ENCODE peak calls at places on chromosome 20, in four cellular contexts. V is tibial nerve, R is A549, X is cardiac muscle cell. Z is an unnamed sample.

GRCh38 chr20:51021067-51022025 is 1.6 kb downstream of the KCNG1 start:
- DNase-seq in X (peak), V (no peak), R (no peak), Z (no peak)

GRCh38 chr20:48658198-48658476 is 169.7 kb downstream of the PREX1 start:
- DNase-seq in R (no peak), V (no peak), X (no peak), Z (no peak)

GRCh38 chr20:57811373-57812020 is 101.7 kb upstream of the PMEPA1 start:
- DNase-seq in R (no peak), V (no peak), X (peak), Z (no peak)

GRCh38 chr20:31607640-31608255 is 2.7 kb downstream of the ID1 start:
- DNase-seq in X (no peak), V (no peak), R (no peak), Z (no peak)

GRCh38 chr20:59221049-59221748 is 57.6 kb downstream of the ZNF831 start:
- DNase-seq in R (peak), V (no peak), X (no peak), Z (no peak)

GRCh38 chr20:15759546-15760216 is 813.6 kb downstream of the KIF16B start:
- DNase-seq in R (peak), V (no peak), X (peak), Z (peak)

GRCh38 chr20:59184880-59185447 is 21.3 kb downstream of the ZNF831 start:
- DNase-seq in V (no peak), X (no peak), R (no peak), Z (no peak)

GRCh38 chr20:22921595-22922421 is 113.3 kb upstream of the SSTR4 start:
- DNase-seq in V (no peak), X (no peak), R (peak), Z (no peak)

DNA sequence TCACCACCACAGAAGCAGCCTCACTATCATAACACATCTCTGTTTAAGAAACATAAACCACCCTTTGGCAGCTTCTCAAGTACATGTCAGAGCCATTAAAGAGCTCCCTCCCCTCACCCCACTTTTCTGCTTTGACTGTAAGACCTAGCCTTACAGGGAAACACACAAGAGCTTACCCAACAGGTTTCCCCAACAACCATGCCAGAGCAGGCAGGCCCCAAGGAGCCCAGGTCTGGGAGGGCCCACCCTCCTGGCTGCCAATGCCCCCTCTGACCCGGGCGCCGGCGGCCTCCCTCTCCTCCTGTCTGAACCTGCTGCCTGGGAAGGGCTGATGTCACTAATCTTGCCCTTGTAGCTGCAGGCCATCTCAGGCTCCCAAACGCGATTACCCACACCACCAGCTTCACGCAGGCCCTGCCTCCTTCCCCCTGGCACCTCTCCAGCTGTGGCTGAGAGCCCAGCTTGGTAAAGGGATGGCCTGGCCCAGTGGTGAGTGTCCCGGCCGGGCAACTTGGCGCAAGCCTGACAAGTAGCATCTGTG is 402.0 kb downstream of the MAFB start:
- DNase-seq in V (no peak), R (no peak), X (no peak), Z (peak)
- TF ChIP-seq CTCF in V (no peak), R (no peak), X (no peak), Z (no peak)

DNA sequence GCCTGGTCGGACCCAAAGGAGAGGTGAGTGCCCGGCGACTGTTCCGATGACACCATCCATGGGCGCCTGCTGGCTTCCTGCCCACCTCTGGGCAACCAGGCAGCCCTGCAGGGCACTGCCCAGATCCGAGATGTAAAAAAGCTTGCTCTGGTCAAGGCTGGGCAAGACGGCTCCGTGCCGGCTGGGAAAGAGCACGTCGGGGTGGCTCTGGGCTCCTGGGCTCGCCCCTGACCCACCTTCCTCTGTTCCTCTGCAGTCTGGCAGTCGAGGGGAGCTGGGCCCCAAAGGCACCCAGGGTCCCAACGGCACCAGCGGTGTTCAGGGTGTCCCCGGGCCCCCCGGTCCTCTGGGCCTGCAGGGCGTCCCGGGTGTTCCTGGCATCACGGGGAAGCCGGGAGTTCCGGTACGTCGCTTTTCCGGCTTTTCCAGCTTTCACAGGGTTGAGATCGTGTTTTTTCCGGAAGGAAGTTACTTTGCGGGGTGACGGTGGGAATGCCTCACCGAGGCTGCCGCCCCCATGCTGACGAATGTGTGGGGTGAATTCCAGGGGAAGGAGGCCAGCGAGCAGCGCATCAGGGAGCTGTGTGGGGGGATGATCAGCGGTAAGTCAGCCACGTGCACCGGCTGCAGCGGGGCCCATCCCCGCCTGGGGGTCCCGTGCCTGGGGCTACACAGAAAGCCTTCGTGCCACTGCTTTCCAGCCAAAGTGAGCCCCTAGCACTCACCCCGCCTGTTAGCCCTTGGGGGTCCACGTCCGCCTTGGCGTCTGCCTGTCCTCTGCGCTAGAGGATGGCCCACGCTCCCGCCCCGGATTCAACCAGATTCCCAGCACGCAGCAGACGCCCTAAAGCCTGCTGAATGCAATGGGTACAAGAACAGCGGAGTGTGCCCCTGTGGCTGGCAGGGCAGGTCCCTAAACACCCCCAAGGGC is 19.3 kb downstream of the COL9A3 start:
- DNase-seq in V (no peak), X (no peak), R (no peak), Z (no peak)
- TF ChIP-seq CTCF in V (no peak), X (no peak), R (no peak), Z (no peak)

DNA sequence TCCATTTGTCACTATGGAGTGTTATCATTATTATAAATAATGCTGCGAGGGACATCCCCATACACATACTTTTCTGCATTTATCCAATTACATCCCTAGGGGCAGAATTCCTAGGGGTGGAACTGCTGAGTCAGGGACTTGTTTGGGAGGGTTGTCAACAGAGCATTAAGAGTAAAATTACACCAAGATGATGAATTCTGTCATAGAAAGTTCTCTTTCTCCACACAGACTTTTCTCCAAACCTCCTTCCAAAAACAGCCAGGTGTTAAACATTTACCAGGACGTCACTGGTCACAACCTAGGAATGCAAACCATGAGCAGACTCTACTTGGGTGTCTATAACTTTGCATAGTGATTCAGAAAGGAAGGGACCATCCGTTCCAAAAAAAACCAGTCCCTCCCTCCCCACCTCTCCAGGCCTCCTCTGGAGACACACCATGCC is 95.5 kb downstream of the PRND start:
- DNase-seq in V (no peak), R (peak), X (no peak), Z (no peak)
- TF ChIP-seq CTCF in V (no peak), R (peak), X (no peak), Z (no peak)

GRCh38 chr20:407953-408842 is at the start of gene RBCK1:
- DNase-seq in X (peak), R (peak), V (peak), Z (peak)

GRCh38 chr20:408843-409696 is 971 bp downstream of the RBCK1 start:
- DNase-seq in R (no peak), X (no peak), V (no peak), Z (no peak)

GRCh38 chr20:406200-407096 is 1.7 kb upstream of the RBCK1 start:
- DNase-seq in X (no peak), V (no peak), R (no peak), Z (no peak)

GRCh38 chr20:409697-410559 is 1.8 kb downstream of the RBCK1 start:
- DNase-seq in R (no peak), X (no peak), V (no peak), Z (no peak)

GRCh38 chr20:407097-407952 is 774 bp upstream of the RBCK1 start:
- DNase-seq in R (peak), V (peak), X (peak), Z (peak)
- TF ChIP-seq CTCF in R (peak), V (no peak), X (peak), Z (peak)

GRCh38 chr20:62515280-62515679 is 39.5 kb upstream of the GATA5 start:
- DNase-seq in R (no peak), V (no peak), X (no peak), Z (no peak)

GRCh38 chr20:62515826-62516225 is 40.0 kb upstream of the GATA5 start:
- DNase-seq in X (no peak), V (no peak), R (no peak), Z (no peak)

GRCh38 chr20:62517901-62518610 is 42.3 kb upstream of the GATA5 start:
- DNase-seq in X (no peak), V (no peak), R (no peak), Z (no peak)

GRCh38 chr20:62517168-62517567 is 41.4 kb upstream of the GATA5 start:
- DNase-seq in X (no peak), V (no peak), R (no peak), Z (no peak)

DNA sequence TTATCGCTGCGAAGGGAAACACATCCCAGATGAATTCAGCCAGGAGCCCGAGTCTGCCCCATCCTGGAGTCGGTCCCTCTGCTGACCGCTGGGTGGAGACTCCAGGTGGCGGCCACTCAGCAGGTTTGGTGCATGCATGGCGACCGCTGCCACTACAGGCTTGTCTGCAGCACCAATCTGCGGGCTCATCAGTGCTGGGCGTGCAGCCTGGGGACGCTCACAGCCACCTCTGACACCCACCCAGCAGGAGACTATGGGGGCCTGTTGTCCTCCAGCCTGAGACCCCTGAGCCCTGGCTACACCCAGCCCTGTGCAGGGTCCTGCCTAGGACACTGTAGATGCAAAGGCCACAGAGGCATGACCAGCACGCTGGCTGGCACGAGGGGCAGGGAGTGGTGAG is 40.5 kb upstream of the GATA5 start:
- DNase-seq in X (peak), R (peak), V (no peak), Z (peak)
- TF ChIP-seq CTCF in X (peak), R (peak), V (no peak), Z (peak)

GRCh38 chr20:61569836-61570235 is 317.8 kb downstream of the CDH4 start:
- DNase-seq in X (no peak), R (no peak), V (no peak), Z (no peak)

GRCh38 chr20:61572789-61573188 is 320.7 kb downstream of the CDH4 start:
- DNase-seq in V (no peak), X (no peak), R (no peak), Z (no peak)

GRCh38 chr20:61571221-61571620 is 319.2 kb downstream of the CDH4 start:
- DNase-seq in X (no peak), V (no peak), R (no peak), Z (no peak)

GRCh38 chr20:61572312-61572711 is 320.3 kb downstream of the CDH4 start:
- DNase-seq in R (no peak), X (no peak), V (no peak), Z (no peak)

DNA sequence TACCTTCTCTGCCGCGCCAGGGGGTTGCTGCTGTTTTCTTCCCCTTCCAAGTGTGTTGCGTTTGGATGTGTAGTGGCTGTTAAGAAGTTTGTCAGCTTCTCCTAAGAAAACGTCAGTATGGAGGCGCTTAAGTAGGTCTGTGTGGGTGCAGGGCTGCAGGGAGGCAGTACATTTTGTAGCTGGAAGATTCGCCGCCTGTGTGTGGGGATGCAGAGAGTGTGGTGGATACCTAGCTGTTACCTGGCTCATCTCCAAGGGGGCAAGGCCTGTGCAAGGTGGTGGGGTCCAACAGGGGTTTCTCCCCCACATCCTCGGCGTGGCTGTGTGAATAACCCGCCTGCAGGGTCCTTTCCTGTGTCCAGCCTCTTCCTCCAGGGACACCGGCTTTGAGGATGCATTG is 318.7 kb downstream of the CDH4 start:
- DNase-seq in R (no peak), X (no peak), V (no peak), Z (no peak)
- TF ChIP-seq CTCF in R (no peak), X (no peak), V (no peak), Z (no peak)

GRCh38 chr20:37558306-37558705 is 30.6 kb upstream of the BLCAP start:
- DNase-seq in X (no peak), R (no peak), V (no peak), Z (no peak)

GRCh38 chr20:37547912-37548311 is 20.2 kb upstream of the BLCAP start:
- DNase-seq in R (no peak), V (no peak), X (no peak), Z (no peak)

GRCh38 chr20:37556538-37556937 is 28.9 kb upstream of the BLCAP start:
- DNase-seq in V (no peak), X (no peak), R (no peak), Z (no peak)

DNA sequence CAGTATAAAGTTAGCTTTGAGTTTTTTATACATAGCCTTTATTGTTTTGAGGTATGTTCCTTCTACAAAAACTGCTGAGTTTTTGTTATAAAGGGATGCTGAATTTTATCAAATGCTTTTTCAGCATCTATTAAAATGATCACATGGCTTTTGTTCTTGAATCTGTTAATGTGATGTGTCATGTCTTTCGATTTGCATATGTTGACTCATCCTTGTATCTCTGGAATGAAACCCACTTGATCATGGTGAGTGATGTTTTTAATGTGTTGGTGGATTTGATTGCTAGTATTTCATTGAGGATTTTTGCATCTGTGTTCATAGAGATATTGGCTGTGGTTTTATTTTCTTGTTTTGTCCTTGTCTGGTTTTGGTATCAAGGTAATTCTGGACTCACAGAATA is 24.7 kb upstream of the BLCAP start:
- DNase-seq in R (no peak), V (no peak), X (no peak), Z (no peak)
- TF ChIP-seq CTCF in R (no peak), V (no peak), X (no peak), Z (no peak)

GRCh38 chr20:25247100-25247665 is 702 bp upstream of the PYGB start:
- DNase-seq in V (peak), X (peak), R (peak), Z (peak)

GRCh38 chr20:25249198-25249931 is 1.5 kb downstream of the PYGB start:
- DNase-seq in V (no peak), X (no peak), R (no peak), Z (no peak)

GRCh38 chr20:25246182-25246943 is 1.5 kb upstream of the PYGB start:
- DNase-seq in V (no peak), R (no peak), X (no peak), Z (peak)

GRCh38 chr20:25248501-25249172 is 752 bp downstream of the PYGB start:
- DNase-seq in X (peak), V (no peak), R (no peak), Z (peak)

DNA sequence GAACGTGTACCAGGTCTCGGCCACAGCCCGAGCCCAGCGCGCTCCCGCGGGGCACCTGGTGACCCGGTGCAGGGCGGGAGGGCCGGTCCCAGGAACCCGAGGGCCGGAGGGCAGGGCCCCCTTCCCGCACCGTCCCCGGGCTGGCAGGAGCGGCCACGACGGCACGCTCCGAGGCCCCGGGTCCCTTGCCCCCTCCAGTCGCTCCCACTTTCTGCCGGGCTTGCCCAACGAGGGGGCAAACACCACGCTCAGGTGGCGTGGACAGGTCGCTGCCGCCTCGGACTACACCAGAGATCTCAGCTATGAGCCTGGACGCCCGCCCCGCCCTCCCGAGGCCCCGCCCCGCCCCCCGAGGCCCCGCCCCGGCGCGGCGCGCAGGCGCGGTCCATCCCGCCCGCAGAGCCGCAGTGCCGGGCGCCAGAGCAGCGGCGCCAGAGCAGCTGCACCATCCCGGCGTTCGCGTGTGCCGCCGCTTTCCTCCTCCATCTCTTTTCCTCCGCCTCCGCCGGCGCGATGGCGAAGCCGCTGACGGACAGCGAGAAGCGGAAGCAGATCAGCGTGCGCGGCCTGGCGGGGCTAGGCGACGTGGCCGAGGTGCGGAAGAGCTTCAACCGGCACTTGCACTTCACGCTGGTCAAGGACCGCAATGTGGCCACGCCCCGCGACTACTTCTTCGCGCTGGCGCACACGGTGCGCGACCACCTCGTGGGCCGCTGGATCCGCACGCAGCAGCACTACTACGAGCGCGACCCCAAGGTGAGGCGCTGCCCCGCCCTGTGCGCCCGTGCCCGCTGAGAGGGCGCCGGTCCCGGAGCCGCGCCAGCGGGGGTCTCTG is at the start of gene PYGB:
- DNase-seq in V (peak), X (peak), R (peak), Z (peak)
- TF ChIP-seq CTCF in V (no peak), X (no peak), R (no peak), Z (no peak)

DNA sequence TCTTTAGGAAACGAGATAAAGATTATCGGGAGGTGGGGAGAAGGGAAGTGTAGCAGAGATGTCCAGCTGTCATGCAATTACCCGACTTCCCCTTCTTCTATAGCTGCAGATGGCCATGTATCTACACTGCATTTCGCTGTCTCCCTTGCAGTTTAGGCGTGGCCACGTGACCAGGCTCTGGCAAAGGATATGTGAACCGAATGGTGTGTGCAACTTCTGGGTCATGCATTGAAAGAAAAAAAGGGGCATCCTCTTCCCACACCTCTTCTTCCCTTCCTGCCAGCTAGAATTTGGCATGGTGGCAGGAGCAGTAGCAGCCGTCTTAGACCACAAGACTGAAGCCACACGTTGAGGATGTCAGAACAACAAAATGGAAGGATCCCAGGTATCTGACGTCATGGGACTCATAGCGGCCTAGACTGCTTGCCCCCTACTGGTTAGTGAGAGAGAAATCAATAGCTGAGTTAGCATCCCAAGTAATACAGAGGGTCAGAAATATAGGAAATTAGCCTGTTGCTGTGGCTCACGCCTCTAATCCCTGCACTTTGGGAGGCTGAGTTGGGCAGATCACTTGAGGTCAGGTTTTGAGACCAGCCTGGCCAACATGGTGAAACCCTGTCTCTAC is 32.8 kb downstream of the TCF15 start:
- DNase-seq in X (no peak), V (no peak), R (peak), Z (peak)
- TF ChIP-seq CTCF in X (peak), V (no peak), R (peak), Z (peak)

Z was measured in BE2C.